ENCODE peak calls at places on chromosomes 12 and 14, in four cellular contexts. H is HCT116, F is stomach, V is A549. B is an unnamed sample.

GRCh38 chr12:916240-916639 is 33.3 kb downstream of the RAD52 start:
- DNase-seq in H (no peak), F (no peak), V (no peak), B (no peak)

GRCh38 chr14:63654346-63654745 is 12.7 kb upstream of the WDR89 start:
- DNase-seq in H (no peak), F (no peak), V (no peak), B (no peak)

GRCh38 chr12:452667-453210 is 7.0 kb upstream of the B4GALNT3 start:
- DNase-seq in H (no peak), F (peak), V (no peak), B (peak)

GRCh38 chr12:68951652-68952051 is 18.7 kb upstream of the CPM start:
- DNase-seq in H (no peak), F (no peak), V (no peak), B (no peak)

GRCh38 chr12:3680919-3681594 is 71.9 kb downstream of the CRACR2A start:
- DNase-seq in H (no peak), F (peak), V (no peak), B (no peak)

GRCh38 chr14:24456980-24457379 is 14.4 kb upstream of the SDR39U1 start:
- DNase-seq in H (no peak), F (no peak), V (no peak), B (no peak)

GRCh38 chr12:82529096-82529495 is 157.6 kb upstream of the TMTC2 start:
- DNase-seq in H (no peak), F (no peak), V (no peak), B (no peak)

GRCh38 chr12:30105505-30105904 is 321.8 kb upstream of the TMTC1 start:
- DNase-seq in H (no peak), F (no peak), V (no peak), B (no peak)

GRCh38 chr12:109192358-109192757 is 76.0 kb downstream of the ACACB start:
- DNase-seq in H (no peak), F (no peak), V (peak), B (no peak)

GRCh38 chr12:108403952-108404351 is 64.8 kb upstream of the CMKLR1 start:
- DNase-seq in H (no peak), F (no peak), V (no peak), B (peak)

GRCh38 chr12:102562836-102563425 is 82.6 kb upstream of the IGF1 start:
- DNase-seq in H (no peak), F (no peak), V (no peak), B (no peak)

GRCh38 chr12:103268831-103269514 is 226.8 kb downstream of the C12orf42 start:
- DNase-seq in H (no peak), F (no peak), V (no peak), B (no peak)

GRCh38 chr12:50986961-50987737 is 34.8 kb downstream of the HIGD1C start:
- DNase-seq in H (peak), F (peak), V (no peak), B (peak)

GRCh38 chr14:52048641-52049204 is 20.1 kb downstream of the NID2 start:
- DNase-seq in H (no peak), F (no peak), V (no peak), B (no peak)

GRCh38 chr14:93903342-93904184 is 23.6 kb upstream of the FAM181A start:
- DNase-seq in H (peak), F (peak), V (peak), B (peak)

GRCh38 chr12:89355243-89356068 is 3.2 kb upstream of the DUSP6 start:
- DNase-seq in H (no peak), F (no peak), V (peak), B (peak)
- TF ChIP-seq CTCF in H (peak), F (no peak), V (no peak), B (peak)

GRCh38 chr12:124567035-124567672 is at the start of gene NCOR2:
- DNase-seq in H (no peak), F (no peak), V (no peak), B (peak)
- TF ChIP-seq POLR2A in H (no peak), F (no peak), V (peak), B (peak)

DNA sequence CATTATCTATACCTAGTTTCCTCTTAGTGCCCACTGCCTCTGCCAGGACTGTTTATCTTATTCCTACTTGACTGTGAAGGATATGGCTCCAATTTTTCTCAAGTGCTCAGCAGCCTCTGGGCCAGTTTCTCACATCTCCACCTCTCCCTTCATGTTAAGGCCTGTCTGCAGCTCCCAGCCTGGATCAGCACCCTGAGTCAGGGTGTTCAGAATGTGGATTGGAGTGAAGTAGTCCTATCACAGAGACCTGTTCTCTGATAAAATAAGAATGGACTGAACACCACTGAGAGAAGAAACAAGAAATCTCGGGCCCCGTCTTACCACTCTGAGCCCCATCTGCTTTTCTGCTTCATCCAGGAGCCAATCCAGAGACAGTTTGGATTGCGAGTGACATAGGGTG is 473.0 kb downstream of the PDZRN4 start:
- DNase-seq in H (no peak), F (no peak), V (no peak), B (no peak)
- TF ChIP-seq CTCF in H (no peak), F (no peak), V (no peak), B (no peak)

DNA sequence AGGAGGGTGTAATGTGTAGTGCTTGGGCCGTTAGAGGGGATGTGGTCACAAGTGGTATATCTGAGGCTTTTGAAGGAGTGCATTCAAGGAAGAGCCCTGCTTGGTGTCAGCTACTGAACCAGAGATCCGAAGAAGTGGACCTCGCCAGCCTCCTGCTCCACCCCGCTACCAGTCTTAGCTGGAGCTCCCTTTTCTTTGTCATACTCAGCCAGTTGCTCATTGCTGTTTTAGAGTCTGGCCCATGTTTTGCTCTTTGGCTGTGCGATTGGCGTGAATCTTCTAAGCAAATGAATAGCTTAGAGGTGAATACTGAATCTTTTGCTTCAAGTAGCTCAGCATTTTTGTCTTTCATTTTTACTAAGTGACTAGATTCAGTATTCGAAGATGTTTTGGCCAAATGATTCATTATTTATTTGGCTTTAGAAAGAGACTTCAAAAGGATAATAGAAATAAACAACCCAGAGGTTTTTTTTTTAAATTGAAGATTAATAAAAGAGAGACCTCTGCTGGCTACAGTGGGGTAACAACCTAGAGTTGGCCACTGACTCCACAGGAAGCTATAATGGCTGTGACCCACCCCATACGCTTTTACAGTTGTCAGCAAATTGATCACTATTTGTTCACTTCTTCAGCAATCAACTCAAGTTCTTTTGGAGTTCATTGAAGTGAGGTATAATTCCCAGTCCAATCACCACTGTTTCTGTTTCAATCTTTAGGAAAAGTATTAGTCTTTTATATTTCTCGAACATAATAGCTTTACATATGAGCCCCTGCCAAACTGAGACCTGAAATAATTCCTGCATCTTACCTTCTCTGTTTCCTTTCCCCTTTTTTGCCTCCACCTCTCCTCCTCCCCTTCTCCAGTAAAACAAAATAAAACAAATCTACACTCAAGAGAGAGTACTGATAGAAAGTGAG is 19.9 kb downstream of the CDKN1B start:
- DNase-seq in H (no peak), F (no peak), V (peak), B (peak)
- TF ChIP-seq POLR2A in H (no peak), F (no peak), V (no peak), B (no peak)